ENCODE peak calls at places on chromosome 12, in five cellular contexts. Y is cortex of kidney; X is stimulated activated CD4-positive, alpha-beta T cell treated with anti-CD3 and anti-CD28 coated beads, Interleukin-1b, Interleukin-23, amount 100 ng/mL, for 24 hours; B is T-helper 2 cell; N is ACHN. K is an unnamed sample.

GRCh38 chr12:64895541-64895940 is 71.1 kb downstream of the TBC1D30 start:
- DNase-seq in B (no peak), Y (no peak), X (no peak), N (no peak), K (no peak)

GRCh38 chr12:26402648-26403047 is 207.3 kb downstream of the SSPN start:
- DNase-seq in B (no peak), N (peak), Y (no peak), X (no peak), K (peak)

GRCh38 chr12:47048541-47048940 is 30.9 kb upstream of the PCED1B start:
- DNase-seq in X (no peak), Y (no peak), B (no peak), N (no peak), K (no peak)

GRCh38 chr12:131121705-131122405 is 168.1 kb downstream of the ADGRD1 start:
- DNase-seq in Y (no peak), B (no peak), X (no peak), N (no peak), K (no peak)

GRCh38 chr12:47799357-47799955 is 20.2 kb downstream of the HDAC7 start:
- DNase-seq in N (no peak), B (no peak), Y (no peak), X (no peak), K (no peak)

GRCh38 chr12:61739925-61740324 is 520.3 kb upstream of the USP15 start:
- DNase-seq in X (no peak), N (no peak), Y (no peak), B (no peak), K (no peak)

GRCh38 chr12:1019283-1019682 is 28.3 kb downstream of the ERC1 start:
- DNase-seq in Y (no peak), N (no peak), X (no peak), B (no peak), K (no peak)

GRCh38 chr12:13197526-13198141 is 1.1 kb downstream of the EMP1 start:
- DNase-seq in N (no peak), Y (no peak), X (no peak), B (no peak), K (no peak)

GRCh38 chr12:55073043-55074022 is 52.9 kb upstream of the OR9K2 start:
- DNase-seq in B (peak), N (peak), X (peak), Y (no peak), K (peak)

GRCh38 chr12:14952295-14952995 is 9.0 kb downstream of the ARHGDIB start:
- DNase-seq in Y (no peak), X (no peak), B (peak), N (peak), K (peak)

GRCh38 chr12:2641209-2641608 is 153.6 kb upstream of the FKBP4 start:
- DNase-seq in B (no peak), Y (no peak), N (peak), X (no peak), K (no peak)

GRCh38 chr12:67625004-67625403 is 23.5 kb upstream of the DYRK2 start:
- DNase-seq in N (peak), B (no peak), X (no peak), Y (no peak), K (peak)

GRCh38 chr12:113196582-113196981 is 11.1 kb downstream of the RITA1 start:
- DNase-seq in N (no peak), B (no peak), X (no peak), Y (no peak), K (no peak)

GRCh38 chr12:39178837-39179236 is 264.1 kb downstream of the KIF21A start:
- DNase-seq in B (no peak), Y (no peak), X (no peak), N (no peak), K (no peak)

GRCh38 chr12:481422-481821 is 21.7 kb downstream of the B4GALNT3 start:
- DNase-seq in B (no peak), N (no peak), X (no peak), Y (no peak), K (no peak)

GRCh38 chr12:6267007-6267721 is 43.3 kb upstream of the PLEKHG6 start:
- DNase-seq in X (peak), N (peak), B (peak), Y (no peak), K (peak)

GRCh38 chr12:25894759-25895158 is 63.7 kb upstream of the RASSF8 start:
- DNase-seq in X (no peak), B (no peak), N (no peak), Y (no peak), K (no peak)

GRCh38 chr12:96132819-96133218 is 61.4 kb upstream of the ELK3 start:
- DNase-seq in N (no peak), X (no peak), Y (no peak), B (peak), K (no peak)

K was measured in kidney epithelial cell.